ENCODE peak calls at places on chromosome 11, in six cellular contexts. V, S, A, M, Z and Q are unnamed samples.

GRCh38 chr11:65642014-65642671 is 4.2 kb downstream of the SIPA1 start:
- DNase-seq in M (no peak), A (peak), S (no peak), Z (no peak), V (no peak), Q (peak)

GRCh38 chr11:6812391-6813005 is 13.0 kb upstream of the OR6A2 start:
- DNase-seq in Z (no peak), M (no peak), V (no peak), A (peak), S (peak), Q (peak)

GRCh38 chr11:124920870-124921609 is 2.0 kb downstream of the HEPN1 start:
- DNase-seq in Z (no peak), A (peak), M (peak), V (no peak), S (peak), Q (peak)

GRCh38 chr11:74462009-74462408 is 5.3 kb downstream of the KCNE3 start:
- DNase-seq in S (peak), V (no peak), M (no peak), A (peak), Z (no peak), Q (no peak)

GRCh38 chr11:11349870-11350325 is 3.2 kb downstream of the CSNK2A3 start:
- DNase-seq in Z (peak), A (no peak), M (no peak), V (peak), S (peak), Q (no peak)

GRCh38 chr11:70802185-70802584 is 403.9 kb downstream of the CTTN start:
- DNase-seq in V (no peak), M (no peak), S (no peak), A (no peak), Z (no peak), Q (no peak)

GRCh38 chr11:103368151-103368550 is 258.9 kb downstream of the DYNC2H1 start:
- DNase-seq in Z (no peak), S (peak), M (no peak), V (no peak), A (no peak), Q (no peak)

GRCh38 chr11:82458777-82459176 is 274.9 kb downstream of the FAM181B start:
- DNase-seq in S (no peak), A (no peak), M (no peak), V (no peak), Z (no peak), Q (peak)

GRCh38 chr11:45209904-45210699 is 63.7 kb downstream of the PRDM11 start:
- DNase-seq in A (peak), V (no peak), Z (no peak), S (peak), M (no peak), Q (peak)

GRCh38 chr11:65357856-65358356 is 3.4 kb downstream of the TIGD3 start:
- DNase-seq in S (no peak), M (no peak), A (no peak), V (no peak), Z (no peak), Q (no peak)

GRCh38 chr11:124748481-124749338 is 3.3 kb downstream of the VSIG2 start:
- DNase-seq in A (no peak), Z (no peak), M (no peak), S (peak), V (no peak), Q (no peak)

GRCh38 chr11:99952816-99953215 is 734.3 kb upstream of the ARHGAP42 start:
- DNase-seq in V (no peak), A (no peak), Z (no peak), S (peak), M (no peak), Q (no peak)

GRCh38 chr11:33452806-33453205 is 195.6 kb downstream of the HIPK3 start:
- DNase-seq in A (no peak), V (peak), Z (peak), S (peak), M (no peak), Q (no peak)

GRCh38 chr11:64537876-64538275 is 53.1 kb upstream of the SLC22A12 start:
- DNase-seq in V (no peak), S (no peak), Z (no peak), A (no peak), M (no peak), Q (no peak)

GRCh38 chr11:47961383-47961782 is 19.0 kb upstream of the PTPRJ start:
- DNase-seq in A (no peak), Z (no peak), S (no peak), V (no peak), M (no peak), Q (no peak)

GRCh38 chr11:15342163-15342562 is 227.4 kb downstream of the INSC start:
- DNase-seq in M (no peak), A (no peak), Z (no peak), V (no peak), S (no peak), Q (no peak)

GRCh38 chr11:65888163-65888814 is at the start of gene FIBP:
- DNase-seq in M (peak), Z (peak), A (peak), S (peak), V (peak), Q (peak)

GRCh38 chr11:18312012-18312411 is 9.9 kb downstream of the HPS5 start:
- DNase-seq in V (no peak), Z (no peak), S (peak), A (no peak), M (no peak), Q (no peak)

GRCh38 chr11:128678017-128678416 is 15.9 kb upstream of the FLI1 start:
- DNase-seq in V (no peak), S (no peak), A (no peak), M (no peak), Z (no peak), Q (no peak)

GRCh38 chr11:7555067-7555699 is 41.4 kb downstream of the PPFIBP2 start:
- DNase-seq in M (no peak), V (no peak), S (peak), A (no peak), Z (no peak), Q (no peak)

GRCh38 chr11:34343153-34343552 is 14.7 kb downstream of the ABTB2 start:
- DNase-seq in Z (peak), V (no peak), S (peak), A (no peak), M (no peak), Q (no peak)

GRCh38 chr11:133343951-133344350 is 188.3 kb downstream of the OPCML start:
- DNase-seq in V (no peak), M (no peak), S (no peak), A (no peak), Z (no peak), Q (no peak)

GRCh38 chr11:206516-207212 is 535 bp downstream of the BET1L start:
- DNase-seq in A (no peak), V (no peak), S (peak), Z (no peak), M (peak), Q (no peak)

GRCh38 chr11:70104961-70105360 is 26.8 kb downstream of the ANO1 start:
- DNase-seq in M (no peak), A (no peak), Z (no peak), S (no peak), V (no peak), Q (no peak)

GRCh38 chr11:43269229-43269928 is 42.4 kb upstream of the API5 start:
- DNase-seq in M (no peak), A (peak), Z (no peak), S (no peak), V (no peak), Q (peak)

GRCh38 chr11:119101367-119101758 is 290 bp downstream of the DPAGT1 start:
- DNase-seq in V (no peak), S (peak), A (peak), Z (no peak), M (no peak), Q (peak)

GRCh38 chr11:70913715-70914231 is 338.6 kb downstream of the SHANK2 start:
- DNase-seq in Z (no peak), V (no peak), M (no peak), S (no peak), A (peak), Q (peak)

GRCh38 chr11:6251990-6252473 is 7.6 kb upstream of the CCKBR start:
- DNase-seq in M (no peak), A (no peak), S (peak), Z (no peak), V (no peak), Q (no peak)

GRCh38 chr11:107017433-107018227 is 646 bp downstream of the GUCY1A2 start:
- DNase-seq in Z (no peak), A (peak), M (peak), S (peak), V (no peak), Q (peak)

GRCh38 chr11:110250168-110250567 is 46.2 kb downstream of the RDX start:
- DNase-seq in V (no peak), Z (no peak), S (no peak), M (no peak), A (no peak), Q (no peak)

GRCh38 chr11:6992457-6993431 is 27.4 kb downstream of the ZNF214 start:
- DNase-seq in S (peak), V (peak), Z (peak), M (no peak), A (no peak), Q (no peak)

GRCh38 chr11:63762662-63763505 is 5.7 kb downstream of the ZFTA start:
- DNase-seq in Z (no peak), S (peak), V (no peak), A (peak), M (peak), Q (peak)

GRCh38 chr11:1399386-1400167 is 9.8 kb downstream of the BRSK2 start:
- DNase-seq in S (no peak), M (no peak), V (no peak), Z (no peak), A (no peak), Q (no peak)

GRCh38 chr11:116643521-116643920 is 129.3 kb downstream of the BUD13 start:
- DNase-seq in M (no peak), V (no peak), Z (no peak), S (no peak), A (no peak), Q (no peak)

GRCh38 chr11:116642902-116643301 is 129.9 kb downstream of the BUD13 start:
- DNase-seq in S (no peak), M (no peak), A (no peak), Z (no peak), V (no peak), Q (no peak)

GRCh38 chr11:116646191-116646590 is 126.6 kb downstream of the BUD13 start:
- DNase-seq in M (no peak), Z (no peak), A (no peak), V (no peak), S (no peak), Q (no peak)

GRCh38 chr11:116644201-116644947 is 128.4 kb downstream of the BUD13 start:
- DNase-seq in V (no peak), M (no peak), A (no peak), Z (no peak), S (no peak), Q (no peak)

DNA sequence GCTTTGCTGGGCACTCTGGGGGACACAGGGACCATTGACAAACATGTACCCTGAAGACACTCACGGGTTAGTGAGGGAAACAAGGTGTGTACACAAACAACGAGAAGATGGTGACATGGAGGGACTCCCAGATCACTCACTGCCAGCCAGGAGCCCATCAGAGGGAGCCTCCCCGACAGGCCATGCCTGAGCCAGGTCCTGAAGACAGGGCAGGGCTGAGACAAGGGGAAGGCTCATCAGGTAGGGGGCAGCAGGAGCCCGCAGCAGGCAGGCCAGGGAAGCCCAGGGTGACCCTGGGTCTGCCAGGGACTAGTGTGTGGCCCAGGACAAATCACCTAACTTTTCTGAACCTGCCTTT is 127.9 kb downstream of the BUD13 start:
- DNase-seq in S (no peak), A (peak), Z (no peak), M (no peak), V (no peak), Q (no peak)
- TF ChIP-seq CTCF in S (no peak), A (no peak), Z (no peak), M (no peak), V (no peak), Q (no peak)

GRCh38 chr11:37182036-37182435 is 584.0 kb upstream of the RAG2 start:
- DNase-seq in A (no peak), V (no peak), M (no peak), S (no peak), Z (no peak), Q (no peak)
- TF ChIP-seq CTCF in A (no peak), V (no peak), M (no peak), S (no peak), Z (no peak), Q (no peak)

GRCh38 chr11:20337526-20338154 is 25.9 kb upstream of the HTATIP2 start:
- DNase-seq in V (no peak), Z (no peak), A (peak), S (peak), M (no peak), Q (peak)
- TF ChIP-seq CTCF in V (peak), Z (peak), A (no peak), S (peak), M (peak), Q (peak)

DNA sequence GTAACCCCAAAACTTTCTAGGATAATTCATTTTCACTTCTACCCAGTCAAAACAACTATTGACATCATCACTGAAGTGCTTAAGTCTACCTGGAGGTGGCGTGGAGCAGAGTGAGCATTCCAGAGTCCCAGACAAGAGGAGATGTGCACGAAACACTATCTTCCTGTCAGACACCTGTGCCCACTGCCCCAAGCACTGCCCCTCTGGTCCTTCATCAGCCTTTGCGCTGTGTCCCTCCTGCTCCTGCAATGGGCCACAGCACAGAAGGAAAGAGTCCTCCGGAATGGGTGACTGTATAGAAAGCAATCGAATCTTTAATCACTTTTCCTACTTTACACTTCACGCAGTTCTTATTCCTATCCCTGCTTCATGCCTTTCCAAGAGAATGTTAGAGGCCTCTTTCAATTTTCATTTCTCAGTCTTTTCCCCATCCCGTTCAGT is 512 bp upstream of the GRIA4 start:
- DNase-seq in V (no peak), M (no peak), Z (no peak), A (peak), S (peak), Q (peak)
- TF ChIP-seq CTCF in V (peak), M (peak), Z (no peak), A (no peak), S (peak), Q (peak)

GRCh38 chr11:60763692-60764369 is 7.2 kb downstream of the MS4A15 start:
- DNase-seq in A (no peak), M (no peak), V (no peak), S (no peak), Z (no peak), Q (no peak)
- TF ChIP-seq CTCF in A (no peak), M (no peak), V (no peak), S (no peak), Z (peak), Q (no peak)

DNA sequence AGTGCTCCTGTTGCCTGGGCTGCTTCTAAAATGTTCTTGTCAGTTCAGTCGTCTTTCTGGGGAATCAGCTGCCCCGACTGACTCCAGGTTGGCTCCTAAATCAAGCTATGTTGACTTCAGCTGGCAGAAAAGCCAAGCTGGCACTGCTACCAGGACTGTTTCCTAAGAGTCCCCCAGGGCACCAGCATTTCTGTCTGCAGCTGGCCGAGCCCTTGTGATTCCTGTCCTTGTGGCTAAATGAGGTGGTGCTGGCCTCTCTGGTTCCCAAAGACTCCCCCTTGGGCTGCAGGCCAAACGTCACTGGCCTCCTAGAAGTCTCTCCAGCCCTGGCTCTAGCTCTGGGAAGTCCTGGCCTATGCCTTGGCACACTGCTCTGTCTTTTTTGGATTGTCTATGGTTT is 31.1 kb downstream of the GRAMD1B start:
- DNase-seq in V (no peak), M (no peak), Z (no peak), S (no peak), A (no peak), Q (no peak)
- TF ChIP-seq CTCF in V (no peak), M (no peak), Z (no peak), S (no peak), A (no peak), Q (no peak)

GRCh38 chr11:68889948-68890446 is 13.6 kb downstream of the MRPL21 start:
- DNase-seq in V (peak), M (no peak), Z (peak), A (peak), S (peak), Q (peak)
- TF ChIP-seq CTCF in V (peak), M (peak), Z (peak), A (peak), S (peak), Q (peak)

GRCh38 chr11:131404010-131404409 is 33.6 kb downstream of the NTM start:
- DNase-seq in A (no peak), V (no peak), M (no peak), Z (no peak), S (no peak), Q (no peak)

GRCh38 chr11:131409307-131409706 is 38.9 kb downstream of the NTM start:
- DNase-seq in A (no peak), Z (no peak), M (no peak), V (no peak), S (no peak), Q (no peak)

GRCh38 chr11:131412061-131412460 is 41.6 kb downstream of the NTM start:
- DNase-seq in M (no peak), V (no peak), Z (no peak), A (no peak), S (no peak), Q (no peak)

GRCh38 chr11:131413217-131413616 is 42.8 kb downstream of the NTM start:
- DNase-seq in S (no peak), A (no peak), V (no peak), Z (no peak), M (no peak), Q (no peak)

DNA sequence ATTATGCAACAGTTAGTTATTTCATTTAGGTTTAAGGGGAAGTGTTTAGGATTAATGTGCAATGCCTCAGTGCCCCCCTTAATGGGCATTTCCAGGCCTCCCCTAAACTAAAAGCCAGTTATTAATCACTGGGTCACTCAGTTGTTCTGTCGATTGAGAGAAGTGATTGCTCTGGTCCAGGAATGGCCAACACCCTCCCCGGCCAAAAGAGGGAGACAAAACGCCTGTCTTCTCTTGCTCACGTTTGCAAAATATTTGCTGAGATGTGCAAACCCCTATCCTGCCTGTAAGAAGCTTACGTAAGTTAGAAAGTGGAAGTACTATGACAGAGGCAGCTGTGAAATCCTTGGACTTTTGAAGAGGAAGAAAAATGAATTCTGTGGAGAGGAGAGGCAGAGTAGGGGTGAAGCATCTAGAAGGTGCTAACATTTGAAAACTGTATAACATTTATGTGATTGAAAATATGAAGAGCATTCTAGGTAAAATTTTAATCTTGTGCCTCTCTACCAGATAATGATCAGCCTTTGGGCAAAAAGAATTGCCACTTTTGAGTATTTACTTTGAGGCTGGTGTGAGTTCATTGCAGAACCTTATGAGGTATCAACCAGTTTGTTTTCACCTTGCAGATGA is 37.7 kb downstream of the NTM start:
- DNase-seq in V (no peak), S (peak), M (no peak), A (peak), Z (peak), Q (peak)
- TF ChIP-seq CTCF in V (peak), S (peak), M (peak), A (peak), Z (peak), Q (peak)